ENCODE peak calls at places on chromosomes 13 and 19, in nine cellular contexts. One of them, this sample, is unnamed.

GRCh38 chr13:106078191-106078590 is 457.3 kb downstream of the EFNB2 start:
- DNase-seq in GM23338: peak
- DNase-seq in transverse colon: no peak
- DNase-seq in stomach: no peak
- DNase-seq in suprapubic skin: no peak
- DNase-seq in H1: no peak
- DNase-seq in breast epithelium: no peak
- DNase-seq in HL-60: no peak
- DNase-seq in sigmoid colon: no peak
- DNase-seq in this sample: no peak

GRCh38 chr19:1026189-1027019 is at the start of gene CNN2:
- DNase-seq in HL-60: peak
- DNase-seq in breast epithelium: peak
- DNase-seq in GM23338: peak
- DNase-seq in sigmoid colon: peak
- DNase-seq in H1: peak
- DNase-seq in stomach: peak
- DNase-seq in suprapubic skin: peak
- DNase-seq in transverse colon: peak
- DNase-seq in this sample: peak

GRCh38 chr13:39451301-39451700 is 151.7 kb downstream of the LHFPL6 start:
- DNase-seq in GM23338: no peak
- DNase-seq in stomach: no peak
- DNase-seq in transverse colon: no peak
- DNase-seq in suprapubic skin: no peak
- DNase-seq in breast epithelium: no peak
- DNase-seq in H1: no peak
- DNase-seq in HL-60: peak
- DNase-seq in sigmoid colon: no peak
- DNase-seq in this sample: no peak

GRCh38 chr19:4228765-4229178 is 551 bp upstream of the EBI3 start:
- DNase-seq in sigmoid colon: no peak
- DNase-seq in GM23338: no peak
- DNase-seq in breast epithelium: no peak
- DNase-seq in suprapubic skin: no peak
- DNase-seq in HL-60: no peak
- DNase-seq in transverse colon: no peak
- DNase-seq in stomach: no peak
- DNase-seq in H1: no peak
- DNase-seq in this sample: no peak

GRCh38 chr13:99454518-99455183 is 46.6 kb upstream of the TM9SF2 start:
- DNase-seq in stomach: no peak
- DNase-seq in GM23338: no peak
- DNase-seq in suprapubic skin: no peak
- DNase-seq in sigmoid colon: no peak
- DNase-seq in transverse colon: no peak
- DNase-seq in H1: no peak
- DNase-seq in breast epithelium: no peak
- DNase-seq in HL-60: no peak
- DNase-seq in this sample: no peak

GRCh38 chr13:85725433-85725832 is 73.8 kb downstream of the SLITRK6 start:
- DNase-seq in GM23338: no peak
- DNase-seq in H1: no peak
- DNase-seq in sigmoid colon: no peak
- DNase-seq in transverse colon: no peak
- DNase-seq in HL-60: no peak
- DNase-seq in suprapubic skin: no peak
- DNase-seq in stomach: no peak
- DNase-seq in breast epithelium: no peak
- DNase-seq in this sample: no peak

GRCh38 chr19:492091-492531 is 4.2 kb upstream of the MADCAM1 start:
- DNase-seq in transverse colon: no peak
- DNase-seq in sigmoid colon: no peak
- DNase-seq in H1: no peak
- DNase-seq in stomach: no peak
- DNase-seq in breast epithelium: no peak
- DNase-seq in HL-60: no peak
- DNase-seq in GM23338: peak
- DNase-seq in suprapubic skin: no peak
- DNase-seq in this sample: no peak

GRCh38 chr19:13983213-13983889 is 22.8 kb downstream of the RFX1 start:
- DNase-seq in suprapubic skin: no peak
- DNase-seq in sigmoid colon: no peak
- DNase-seq in transverse colon: no peak
- DNase-seq in HL-60: no peak
- DNase-seq in breast epithelium: no peak
- DNase-seq in GM23338: no peak
- DNase-seq in H1: no peak
- DNase-seq in stomach: no peak
- DNase-seq in this sample: no peak

GRCh38 chr19:1491849-1492170 is 829 bp downstream of the REEP6 start:
- DNase-seq in sigmoid colon: peak
- DNase-seq in H1: no peak
- DNase-seq in transverse colon: no peak
- DNase-seq in GM23338: no peak
- DNase-seq in stomach: no peak
- DNase-seq in suprapubic skin: no peak
- DNase-seq in HL-60: no peak
- DNase-seq in breast epithelium: peak
- DNase-seq in this sample: no peak

GRCh38 chr13:21557995-21558394 is 46.0 kb downstream of the MICU2 start:
- DNase-seq in transverse colon: no peak
- DNase-seq in stomach: no peak
- DNase-seq in GM23338: peak
- DNase-seq in H1: no peak
- DNase-seq in suprapubic skin: no peak
- DNase-seq in HL-60: peak
- DNase-seq in sigmoid colon: no peak
- DNase-seq in breast epithelium: no peak
- DNase-seq in this sample: no peak

GRCh38 chr13:98664047-98664446 is 87.1 kb upstream of the STK24 start:
- DNase-seq in H1: no peak
- DNase-seq in HL-60: no peak
- DNase-seq in sigmoid colon: no peak
- DNase-seq in GM23338: no peak
- DNase-seq in transverse colon: no peak
- DNase-seq in suprapubic skin: no peak
- DNase-seq in stomach: no peak
- DNase-seq in breast epithelium: no peak
- DNase-seq in this sample: no peak

GRCh38 chr13:74550039-74550438 is 415.8 kb upstream of the KLF12 start:
- DNase-seq in breast epithelium: no peak
- DNase-seq in transverse colon: no peak
- DNase-seq in sigmoid colon: no peak
- DNase-seq in suprapubic skin: no peak
- DNase-seq in H1: no peak
- DNase-seq in GM23338: peak
- DNase-seq in stomach: no peak
- DNase-seq in HL-60: peak
- DNase-seq in this sample: no peak

GRCh38 chr13:51822106-51822840 is 18.3 kb upstream of the DHRS12 start:
- DNase-seq in HL-60: no peak
- DNase-seq in H1: no peak
- DNase-seq in suprapubic skin: no peak
- DNase-seq in transverse colon: no peak
- DNase-seq in stomach: no peak
- DNase-seq in GM23338: no peak
- DNase-seq in breast epithelium: no peak
- DNase-seq in sigmoid colon: peak
- DNase-seq in this sample: no peak

GRCh38 chr13:29532821-29533220 is 62.7 kb downstream of the SLC7A1 start:
- DNase-seq in stomach: no peak
- DNase-seq in H1: no peak
- DNase-seq in breast epithelium: peak
- DNase-seq in suprapubic skin: no peak
- DNase-seq in GM23338: no peak
- DNase-seq in HL-60: no peak
- DNase-seq in sigmoid colon: no peak
- DNase-seq in transverse colon: no peak
- DNase-seq in this sample: no peak

GRCh38 chr19:47225746-47226425 is 5.1 kb downstream of the BBC3 start:
- DNase-seq in H1: peak
- DNase-seq in stomach: peak
- DNase-seq in transverse colon: peak
- DNase-seq in sigmoid colon: peak
- DNase-seq in suprapubic skin: peak
- DNase-seq in GM23338: peak
- DNase-seq in breast epithelium: peak
- DNase-seq in HL-60: peak
- DNase-seq in this sample: peak
- TF ChIP-seq POLR2AphosphoS5 in H1: peak
- TF ChIP-seq POLR2AphosphoS5 in stomach: peak
- TF ChIP-seq POLR2AphosphoS5 in transverse colon: peak
- TF ChIP-seq POLR2AphosphoS5 in sigmoid colon: peak
- TF ChIP-seq POLR2AphosphoS5 in suprapubic skin: peak
- TF ChIP-seq POLR2AphosphoS5 in GM23338: peak
- TF ChIP-seq POLR2AphosphoS5 in breast epithelium: peak
- TF ChIP-seq POLR2AphosphoS5 in HL-60: peak
- TF ChIP-seq POLR2AphosphoS5 in this sample: peak

DNA sequence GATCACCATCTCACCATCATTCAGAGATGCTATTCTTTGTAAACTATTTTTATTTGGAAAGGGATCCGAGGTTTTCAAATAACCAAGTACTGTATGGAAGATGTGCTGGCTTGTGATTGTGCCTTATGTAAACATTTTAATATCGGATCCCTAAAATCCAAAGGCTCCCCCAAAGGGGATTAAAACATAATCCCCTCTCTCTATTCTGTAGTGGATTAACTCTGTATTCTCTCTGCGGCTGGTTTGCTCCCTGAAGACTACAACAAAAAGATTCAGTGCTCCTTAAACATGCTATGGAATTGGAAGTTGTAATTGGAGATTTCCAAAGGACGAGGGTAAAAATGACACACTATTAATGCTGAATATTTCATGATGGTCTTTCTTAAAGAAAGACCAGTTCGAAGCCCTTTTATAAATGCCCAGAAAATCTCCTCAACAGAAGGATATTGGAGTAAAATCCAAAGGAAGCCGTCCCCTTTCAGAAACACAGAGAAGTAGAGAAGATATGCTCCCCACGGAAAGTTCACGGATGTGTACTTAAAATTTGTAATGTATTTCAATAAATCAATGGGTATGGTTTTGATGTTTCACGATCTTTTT is 6.6 kb downstream of the MAB21L1 start:
- DNase-seq in breast epithelium: no peak
- DNase-seq in H1: no peak
- DNase-seq in stomach: no peak
- DNase-seq in transverse colon: no peak
- DNase-seq in HL-60: no peak
- DNase-seq in sigmoid colon: no peak
- DNase-seq in suprapubic skin: no peak
- DNase-seq in GM23338: no peak
- DNase-seq in this sample: no peak
- H3K4me3 ChIP-seq in breast epithelium: peak
- H3K4me3 ChIP-seq in H1: no peak
- H3K4me3 ChIP-seq in stomach: no peak
- H3K4me3 ChIP-seq in transverse colon: no peak
- H3K4me3 ChIP-seq in HL-60: no peak
- H3K4me3 ChIP-seq in sigmoid colon: peak
- H3K4me3 ChIP-seq in suprapubic skin: peak
- H3K4me3 ChIP-seq in GM23338: peak
- H3K4me3 ChIP-seq in this sample: no peak

GRCh38 chr19:28836366-28836765 is 376.6 kb downstream of the UQCRFS1 start:
- DNase-seq in breast epithelium: no peak
- DNase-seq in stomach: no peak
- DNase-seq in sigmoid colon: no peak
- DNase-seq in GM23338: no peak
- DNase-seq in H1: no peak
- DNase-seq in transverse colon: no peak
- DNase-seq in HL-60: no peak
- DNase-seq in suprapubic skin: no peak
- DNase-seq in this sample: no peak

GRCh38 chr19:28840891-28841290 is 372.1 kb downstream of the UQCRFS1 start:
- DNase-seq in transverse colon: no peak
- DNase-seq in GM23338: peak
- DNase-seq in sigmoid colon: no peak
- DNase-seq in stomach: no peak
- DNase-seq in H1: no peak
- DNase-seq in suprapubic skin: no peak
- DNase-seq in breast epithelium: no peak
- DNase-seq in HL-60: no peak
- DNase-seq in this sample: no peak

GRCh38 chr19:28841531-28841930 is 371.4 kb downstream of the UQCRFS1 start:
- DNase-seq in transverse colon: no peak
- DNase-seq in HL-60: no peak
- DNase-seq in suprapubic skin: no peak
- DNase-seq in stomach: no peak
- DNase-seq in GM23338: no peak
- DNase-seq in breast epithelium: no peak
- DNase-seq in H1: no peak
- DNase-seq in sigmoid colon: no peak
- DNase-seq in this sample: no peak

GRCh38 chr19:28838909-28839308 is 374.0 kb downstream of the UQCRFS1 start:
- DNase-seq in HL-60: no peak
- DNase-seq in sigmoid colon: no peak
- DNase-seq in breast epithelium: no peak
- DNase-seq in GM23338: no peak
- DNase-seq in suprapubic skin: no peak
- DNase-seq in stomach: no peak
- DNase-seq in H1: no peak
- DNase-seq in transverse colon: no peak
- DNase-seq in this sample: no peak

GRCh38 chr19:28839455-28839854 is 373.5 kb downstream of the UQCRFS1 start:
- DNase-seq in transverse colon: no peak
- DNase-seq in suprapubic skin: no peak
- DNase-seq in H1: no peak
- DNase-seq in HL-60: no peak
- DNase-seq in breast epithelium: no peak
- DNase-seq in stomach: no peak
- DNase-seq in sigmoid colon: no peak
- DNase-seq in GM23338: no peak
- DNase-seq in this sample: no peak
- TF ChIP-seq POLR2AphosphoS5 in transverse colon: no peak
- TF ChIP-seq POLR2AphosphoS5 in suprapubic skin: no peak
- TF ChIP-seq POLR2AphosphoS5 in H1: no peak
- TF ChIP-seq POLR2AphosphoS5 in HL-60: no peak
- TF ChIP-seq POLR2AphosphoS5 in breast epithelium: no peak
- TF ChIP-seq POLR2AphosphoS5 in stomach: no peak
- TF ChIP-seq POLR2AphosphoS5 in sigmoid colon: no peak
- TF ChIP-seq POLR2AphosphoS5 in GM23338: no peak
- TF ChIP-seq POLR2AphosphoS5 in this sample: no peak

DNA sequence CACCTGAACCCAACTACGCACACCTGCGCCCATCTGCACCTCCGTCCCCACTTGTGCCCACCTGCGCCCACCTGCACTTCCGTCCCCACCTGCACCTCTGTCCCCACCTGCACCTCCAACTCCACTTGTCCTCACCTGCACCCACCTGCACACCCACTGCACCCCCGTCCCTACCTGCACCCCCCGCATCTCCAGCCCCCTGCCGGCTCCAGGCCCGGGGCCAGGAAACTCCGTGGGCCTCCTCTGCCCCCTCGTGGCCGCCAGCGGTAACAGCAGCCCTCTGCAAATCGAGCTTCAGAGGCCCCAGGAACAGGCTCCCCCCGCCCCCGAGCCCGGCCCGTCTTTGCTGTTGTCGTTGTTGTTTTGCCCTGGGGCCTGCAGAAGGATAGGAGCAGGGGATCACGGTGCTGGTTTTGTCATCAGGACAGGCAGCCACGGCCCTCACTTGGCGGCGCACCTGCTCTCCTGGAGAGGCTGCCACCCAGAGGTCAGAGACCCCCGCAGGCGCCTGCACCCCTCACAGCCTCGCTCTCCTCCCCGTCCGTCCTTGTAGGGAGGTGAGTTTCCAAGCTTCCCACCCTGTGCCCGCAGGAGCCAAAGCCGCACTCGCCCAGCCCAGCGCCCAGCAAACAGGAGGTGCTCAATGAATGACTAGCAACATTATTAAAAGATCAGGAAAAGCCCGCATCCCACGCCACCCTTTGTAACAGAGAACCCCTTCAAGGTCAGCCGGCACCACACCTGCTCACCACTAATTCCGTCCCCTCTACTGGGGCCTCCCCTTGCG is 65.4 kb downstream of the GNG7 start:
- DNase-seq in stomach: peak
- DNase-seq in sigmoid colon: peak
- DNase-seq in suprapubic skin: no peak
- DNase-seq in GM23338: peak
- DNase-seq in H1: peak
- DNase-seq in transverse colon: peak
- DNase-seq in breast epithelium: no peak
- DNase-seq in HL-60: peak
- DNase-seq in this sample: peak
- H3K4me3 ChIP-seq in stomach: peak
- H3K4me3 ChIP-seq in sigmoid colon: no peak
- H3K4me3 ChIP-seq in suprapubic skin: no peak
- H3K4me3 ChIP-seq in GM23338: peak
- H3K4me3 ChIP-seq in H1: peak
- H3K4me3 ChIP-seq in transverse colon: no peak
- H3K4me3 ChIP-seq in breast epithelium: no peak
- H3K4me3 ChIP-seq in HL-60: no peak
- H3K4me3 ChIP-seq in this sample: no peak

This sample was measured in prostate gland.